ENCODE peak calls at places on chromosomes 2 and 18, in six cellular contexts. One of them, this sample, is unnamed.

GRCh38 chr2:106272202-106272807 is 78.2 kb upstream of the UXS1 start:
- DNase-seq in suprapubic skin: no peak
- DNase-seq in pancreas: no peak
- DNase-seq in right cardiac atrium: no peak
- DNase-seq in K562: no peak
- DNase-seq in CD4-positive, alpha-beta memory T cell: no peak
- DNase-seq in this sample: no peak

GRCh38 chr2:239564587-239564986 is 163.8 kb upstream of the HDAC4 start:
- DNase-seq in suprapubic skin: peak; percentile 26
- DNase-seq in pancreas: no peak
- DNase-seq in K562: no peak
- DNase-seq in CD4-positive, alpha-beta memory T cell: no peak
- DNase-seq in right cardiac atrium: no peak
- DNase-seq in this sample: no peak

GRCh38 chr2:129061079-129061785 is 742.6 kb upstream of the HS6ST1 start:
- DNase-seq in pancreas: no peak
- DNase-seq in suprapubic skin: no peak
- DNase-seq in right cardiac atrium: no peak
- DNase-seq in K562: peak; percentile 17
- DNase-seq in CD4-positive, alpha-beta memory T cell: no peak
- DNase-seq in this sample: no peak

GRCh38 chr18:48254077-48254602 is 155.0 kb downstream of the ZBTB7C start:
- DNase-seq in pancreas: no peak
- DNase-seq in right cardiac atrium: no peak
- DNase-seq in CD4-positive, alpha-beta memory T cell: no peak
- DNase-seq in K562: peak; percentile 9
- DNase-seq in suprapubic skin: no peak
- DNase-seq in this sample: no peak

GRCh38 chr2:44168684-44169154 is at the start of gene PPM1B:
- DNase-seq in CD4-positive, alpha-beta memory T cell: peak; percentile 99
- DNase-seq in pancreas: no peak
- DNase-seq in suprapubic skin: peak; percentile 100
- DNase-seq in K562: peak; percentile 99
- DNase-seq in right cardiac atrium: peak; percentile 100
- DNase-seq in this sample: peak; percentile 99

GRCh38 chr2:161131074-161131680 is 29.1 kb upstream of the TANK start:
- DNase-seq in K562: no peak
- DNase-seq in right cardiac atrium: no peak
- DNase-seq in pancreas: no peak
- DNase-seq in suprapubic skin: no peak
- DNase-seq in CD4-positive, alpha-beta memory T cell: no peak
- DNase-seq in this sample: no peak

GRCh38 chr2:162210385-162210784 is 32.9 kb downstream of the FAP start:
- DNase-seq in pancreas: no peak
- DNase-seq in right cardiac atrium: no peak
- DNase-seq in suprapubic skin: no peak
- DNase-seq in CD4-positive, alpha-beta memory T cell: no peak
- DNase-seq in K562: no peak
- DNase-seq in this sample: no peak

GRCh38 chr2:3329491-3329890 is 48.1 kb downstream of the EIPR1 start:
- DNase-seq in right cardiac atrium: no peak
- DNase-seq in suprapubic skin: no peak
- DNase-seq in CD4-positive, alpha-beta memory T cell: no peak
- DNase-seq in K562: no peak
- DNase-seq in pancreas: no peak
- DNase-seq in this sample: no peak

GRCh38 chr2:64017811-64018714 is 1.2 kb downstream of the VPS54 start:
- DNase-seq in right cardiac atrium: no peak
- DNase-seq in pancreas: no peak
- DNase-seq in CD4-positive, alpha-beta memory T cell: no peak
- DNase-seq in K562: peak; percentile 44
- DNase-seq in suprapubic skin: no peak
- DNase-seq in this sample: no peak

GRCh38 chr2:44668336-44668735 is 273.2 kb upstream of the SIX3 start:
- DNase-seq in pancreas: no peak
- DNase-seq in CD4-positive, alpha-beta memory T cell: no peak
- DNase-seq in right cardiac atrium: no peak
- DNase-seq in suprapubic skin: no peak
- DNase-seq in K562: peak; percentile 11
- DNase-seq in this sample: no peak

GRCh38 chr2:228082571-228082970 is 98.9 kb downstream of the SPHKAP start:
- DNase-seq in right cardiac atrium: no peak
- DNase-seq in pancreas: no peak
- DNase-seq in K562: no peak
- DNase-seq in CD4-positive, alpha-beta memory T cell: no peak
- DNase-seq in suprapubic skin: no peak
- DNase-seq in this sample: no peak

GRCh38 chr2:97739893-97740245 is 26.5 kb downstream of the ZAP70 start:
- DNase-seq in suprapubic skin: no peak
- DNase-seq in right cardiac atrium: no peak
- DNase-seq in pancreas: no peak
- DNase-seq in K562: no peak
- DNase-seq in CD4-positive, alpha-beta memory T cell: no peak
- DNase-seq in this sample: no peak

GRCh38 chr2:238504181-238504711 is 77.5 kb downstream of the ASB1 start:
- DNase-seq in CD4-positive, alpha-beta memory T cell: no peak
- DNase-seq in K562: no peak
- DNase-seq in suprapubic skin: peak; percentile 31
- DNase-seq in right cardiac atrium: no peak
- DNase-seq in pancreas: no peak
- DNase-seq in this sample: no peak

GRCh38 chr2:54940723-54941122 is 109.5 kb downstream of the RTN4 start:
- DNase-seq in pancreas: no peak
- DNase-seq in K562: no peak
- DNase-seq in CD4-positive, alpha-beta memory T cell: no peak
- DNase-seq in suprapubic skin: no peak
- DNase-seq in right cardiac atrium: no peak
- DNase-seq in this sample: no peak

GRCh38 chr2:26345284-26345553 is 724 bp upstream of the SELENOI start:
- DNase-seq in pancreas: no peak
- DNase-seq in CD4-positive, alpha-beta memory T cell: no peak
- DNase-seq in suprapubic skin: no peak
- DNase-seq in K562: no peak
- DNase-seq in right cardiac atrium: no peak
- DNase-seq in this sample: no peak

GRCh38 chr2:9844036-9844483 is 786 bp downstream of the TAF1B start:
- DNase-seq in CD4-positive, alpha-beta memory T cell: no peak
- DNase-seq in pancreas: no peak
- DNase-seq in right cardiac atrium: peak; percentile 32
- DNase-seq in suprapubic skin: no peak
- DNase-seq in K562: peak; percentile 47
- DNase-seq in this sample: no peak

GRCh38 chr2:147231607-147232006 is 613.2 kb upstream of the ACVR2A start:
- DNase-seq in right cardiac atrium: no peak
- DNase-seq in K562: no peak
- DNase-seq in suprapubic skin: no peak
- DNase-seq in pancreas: no peak
- DNase-seq in CD4-positive, alpha-beta memory T cell: no peak
- DNase-seq in this sample: no peak

GRCh38 chr2:172428841-172429173 is 1.4 kb downstream of the ITGA6 start:
- DNase-seq in CD4-positive, alpha-beta memory T cell: no peak
- DNase-seq in K562: no peak
- DNase-seq in pancreas: no peak
- DNase-seq in suprapubic skin: no peak
- DNase-seq in right cardiac atrium: no peak
- DNase-seq in this sample: no peak

GRCh38 chr2:175560521-175561164 is 379.1 kb upstream of the ATP5MC3 start:
- DNase-seq in suprapubic skin: no peak
- DNase-seq in right cardiac atrium: no peak
- DNase-seq in CD4-positive, alpha-beta memory T cell: no peak
- DNase-seq in pancreas: no peak
- DNase-seq in K562: no peak
- DNase-seq in this sample: no peak

GRCh38 chr2:191165190-191165643 is 14.4 kb upstream of the STAT4 start:
- DNase-seq in pancreas: no peak
- DNase-seq in suprapubic skin: no peak
- DNase-seq in CD4-positive, alpha-beta memory T cell: peak; percentile 52
- DNase-seq in right cardiac atrium: no peak
- DNase-seq in K562: peak; percentile 5
- DNase-seq in this sample: no peak

DNA sequence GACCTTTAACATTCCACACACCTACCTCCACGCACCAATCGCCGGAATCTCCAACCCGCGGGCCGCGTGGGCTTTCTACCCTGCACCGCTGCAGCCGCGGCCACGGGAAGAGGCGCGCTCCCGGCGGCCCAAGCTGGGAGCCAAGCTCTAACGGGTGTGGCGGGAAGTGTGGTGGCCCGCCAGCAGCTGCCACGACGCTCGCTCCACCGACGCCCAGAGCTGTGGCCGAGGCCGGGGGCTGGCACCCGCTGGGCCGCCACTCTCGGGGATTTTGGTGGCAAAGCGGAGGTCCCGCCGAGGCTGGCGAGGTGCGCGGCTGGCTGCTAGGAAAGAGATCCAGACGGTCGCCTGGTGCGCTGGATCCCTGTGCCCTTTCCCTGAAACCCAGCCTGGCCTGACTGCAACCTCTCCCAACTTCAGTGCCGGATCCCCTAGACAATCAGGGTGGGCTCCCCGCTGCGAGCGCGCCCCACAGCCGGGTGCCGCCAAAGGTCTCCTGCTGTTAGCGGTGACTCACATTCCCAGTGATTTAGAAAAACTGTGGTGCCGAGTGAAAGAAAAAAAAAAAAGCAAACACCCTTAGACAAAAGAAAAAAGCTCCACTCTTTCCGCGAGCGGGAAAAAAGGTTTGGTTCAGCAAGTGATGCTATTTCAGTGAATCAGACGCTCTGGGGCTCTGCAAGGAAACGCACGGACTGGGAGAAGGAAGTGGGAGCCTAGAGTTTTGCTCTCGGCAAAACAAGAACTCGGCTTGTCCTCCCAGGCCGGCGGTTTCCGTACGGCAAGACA is 2.9 kb upstream of the BCL2L11 start:
- DNase-seq in pancreas: peak; percentile 7
- DNase-seq in suprapubic skin: peak; percentile 67
- DNase-seq in CD4-positive, alpha-beta memory T cell: peak; percentile 28
- DNase-seq in K562: no peak
- DNase-seq in right cardiac atrium: peak; percentile 81
- DNase-seq in this sample: peak; percentile 32
- H3K27me3 ChIP-seq in pancreas: no peaks in the 10 kb centered on the region
- H3K27me3 ChIP-seq in suprapubic skin: peaks cover 22% of the 10 kb centered on the region
- H3K27me3 ChIP-seq in CD4-positive, alpha-beta memory T cell: peaks cover 41% of the 10 kb centered on the region
- H3K27me3 ChIP-seq in K562: no peaks in the 10 kb centered on the region
- H3K27me3 ChIP-seq in right cardiac atrium: no peaks in the 10 kb centered on the region
- H3K27me3 ChIP-seq in this sample: peaks cover 51% of the 10 kb centered on the region

DNA sequence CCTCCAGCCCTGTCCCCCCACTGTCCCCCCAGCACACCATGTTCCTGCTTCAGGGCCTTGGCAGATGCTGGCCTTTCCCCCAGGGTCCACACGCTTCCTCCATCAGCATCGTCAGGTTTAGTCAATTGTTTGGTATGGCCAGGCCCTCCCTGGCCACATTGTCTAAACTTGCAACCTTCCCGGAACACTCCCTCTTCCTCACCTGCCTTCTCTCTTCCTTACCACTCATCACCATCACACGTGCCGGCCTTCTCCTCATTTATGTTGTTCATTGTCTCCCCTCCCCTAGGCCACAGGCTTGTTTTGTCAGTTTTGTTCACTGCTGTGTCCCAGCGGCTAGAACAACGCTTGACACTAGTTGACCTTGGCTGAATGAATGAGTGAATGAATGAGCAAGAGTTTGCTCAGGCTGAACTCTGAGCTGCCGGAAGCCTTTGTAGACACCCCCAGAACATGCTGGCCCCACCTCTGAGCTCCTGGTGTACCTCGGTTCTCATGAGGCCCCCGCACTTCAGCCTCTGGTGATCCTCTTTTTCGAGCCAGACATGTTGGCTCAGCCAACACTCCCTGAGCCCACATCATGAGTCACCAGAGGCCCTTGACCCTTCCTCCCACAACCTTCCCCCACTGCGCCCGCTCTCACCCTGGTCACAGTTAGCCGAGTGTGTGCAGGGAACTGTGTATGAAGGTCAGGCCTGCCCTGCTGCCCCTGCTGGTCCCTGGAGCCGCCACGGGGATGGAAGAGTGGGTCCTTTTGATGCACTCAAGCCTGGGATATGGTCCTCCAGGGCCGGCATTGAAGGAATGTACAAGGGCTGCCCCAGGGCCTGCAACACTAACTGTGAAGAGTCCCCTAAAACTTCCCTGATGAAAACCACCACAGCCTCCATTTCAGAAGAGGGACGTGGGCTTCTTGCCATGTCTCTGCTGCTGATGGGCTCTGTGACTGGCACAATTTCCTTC is 57.5 kb downstream of the HS1BP3 start:
- DNase-seq in CD4-positive, alpha-beta memory T cell: no peak
- DNase-seq in pancreas: peak; percentile 26
- DNase-seq in right cardiac atrium: peak; percentile 79
- DNase-seq in suprapubic skin: peak; percentile 66
- DNase-seq in K562: peak; percentile 89
- DNase-seq in this sample: no peak
- H3K4me1 ChIP-seq in CD4-positive, alpha-beta memory T cell: no peaks in the 10 kb centered on the region
- H3K4me1 ChIP-seq in pancreas: no peaks in the 10 kb centered on the region
- H3K4me1 ChIP-seq in right cardiac atrium: peaks cover 32% of the 10 kb centered on the region
- H3K4me1 ChIP-seq in suprapubic skin: peaks cover 47% of the 10 kb centered on the region
- H3K4me1 ChIP-seq in K562: peaks cover 38% of the 10 kb centered on the region
- H3K4me1 ChIP-seq in this sample: peaks cover 47% of the 10 kb centered on the region

GRCh38 chr2:240648155-240648649 is 22.9 kb downstream of the GPR35 start:
- DNase-seq in right cardiac atrium: peak; percentile 13
- DNase-seq in suprapubic skin: no peak
- DNase-seq in CD4-positive, alpha-beta memory T cell: no peak
- DNase-seq in K562: no peak
- DNase-seq in pancreas: no peak
- DNase-seq in this sample: no peak

GRCh38 chr2:240648650-240649275 is 23.5 kb downstream of the GPR35 start:
- DNase-seq in suprapubic skin: no peak
- DNase-seq in CD4-positive, alpha-beta memory T cell: no peak
- DNase-seq in pancreas: no peak
- DNase-seq in K562: no peak
- DNase-seq in right cardiac atrium: no peak
- DNase-seq in this sample: no peak

GRCh38 chr2:240649331-240649730 is 24.1 kb downstream of the GPR35 start:
- DNase-seq in CD4-positive, alpha-beta memory T cell: no peak
- DNase-seq in K562: no peak
- DNase-seq in right cardiac atrium: no peak
- DNase-seq in pancreas: no peak
- DNase-seq in suprapubic skin: no peak
- DNase-seq in this sample: no peak

GRCh38 chr2:240651185-240651584 is 25.9 kb downstream of the GPR35 start:
- DNase-seq in suprapubic skin: no peak
- DNase-seq in CD4-positive, alpha-beta memory T cell: no peak
- DNase-seq in K562: no peak
- DNase-seq in pancreas: no peak
- DNase-seq in right cardiac atrium: no peak
- DNase-seq in this sample: no peak

GRCh38 chr2:240650254-240650965 is 25.1 kb downstream of the GPR35 start:
- DNase-seq in pancreas: no peak
- DNase-seq in right cardiac atrium: no peak
- DNase-seq in K562: no peak
- DNase-seq in CD4-positive, alpha-beta memory T cell: no peak
- DNase-seq in suprapubic skin: no peak
- DNase-seq in this sample: no peak
- H3K27me3 ChIP-seq in pancreas: no peaks in the 10 kb centered on the region
- H3K27me3 ChIP-seq in right cardiac atrium: no peaks in the 10 kb centered on the region
- H3K27me3 ChIP-seq in K562: peaks cover 7% of the 10 kb centered on the region
- H3K27me3 ChIP-seq in CD4-positive, alpha-beta memory T cell: no peaks in the 10 kb centered on the region
- H3K27me3 ChIP-seq in suprapubic skin: peaks cover 87% of the 10 kb centered on the region
- H3K27me3 ChIP-seq in this sample: peaks cover 78% of the 10 kb centered on the region

DNA sequence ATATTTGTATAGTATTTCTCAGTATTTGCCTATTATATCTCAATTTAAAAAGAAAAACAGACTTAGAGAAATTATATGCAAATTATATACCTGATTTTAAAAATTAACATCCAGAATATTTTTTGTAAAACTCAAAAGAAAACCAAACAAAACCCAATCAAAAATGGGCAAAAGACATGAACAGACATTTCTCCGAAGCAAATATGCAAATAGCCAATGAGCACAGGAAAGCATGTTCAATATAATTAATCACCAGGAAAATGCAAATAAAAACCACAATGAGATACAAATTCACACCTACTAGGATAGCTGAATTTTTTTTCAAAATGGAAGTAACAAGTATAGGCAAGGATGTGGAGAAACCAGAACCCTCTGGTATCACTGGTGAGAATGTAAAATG is 108.0 kb downstream of the USP34 start:
- DNase-seq in suprapubic skin: no peak
- DNase-seq in pancreas: no peak
- DNase-seq in CD4-positive, alpha-beta memory T cell: no peak
- DNase-seq in K562: no peak
- DNase-seq in right cardiac atrium: no peak
- DNase-seq in this sample: no peak
- H3K4me1 ChIP-seq in suprapubic skin: no peaks in the 10 kb centered on the region
- H3K4me1 ChIP-seq in pancreas: no peaks in the 10 kb centered on the region
- H3K4me1 ChIP-seq in CD4-positive, alpha-beta memory T cell: peaks cover 9% of the 10 kb centered on the region
- H3K4me1 ChIP-seq in K562: no peaks in the 10 kb centered on the region
- H3K4me1 ChIP-seq in right cardiac atrium: no peaks in the 10 kb centered on the region
- H3K4me1 ChIP-seq in this sample: peaks cover 20% of the 10 kb centered on the region